ENCODE peak calls at places on chromosomes 5 and 9, in seven cellular contexts. One of them, this sample, is unnamed.

GRCh38 chr5:33808699-33809098 is 83.1 kb downstream of the ADAMTS12 start:
- DNase-seq in left ventricle myocardium inferior: no peak
- DNase-seq in IMR-90: no peak
- DNase-seq in PC-3: no peak
- DNase-seq in CD8-positive, alpha-beta memory T cell: no peak
- DNase-seq in body of pancreas: no peak
- DNase-seq in CD4-positive, alpha-beta T cell: no peak
- DNase-seq in this sample: no peak

GRCh38 chr5:136014049-136014516 is 14.7 kb upstream of the TGFBI start:
- DNase-seq in left ventricle myocardium inferior: no peak
- DNase-seq in IMR-90: no peak
- DNase-seq in PC-3: no peak
- DNase-seq in CD8-positive, alpha-beta memory T cell: no peak
- DNase-seq in body of pancreas: no peak
- DNase-seq in CD4-positive, alpha-beta T cell: no peak
- DNase-seq in this sample: peak

GRCh38 chr9:95907794-95908193 is 32.3 kb downstream of the ERCC6L2 start:
- DNase-seq in left ventricle myocardium inferior: no peak
- DNase-seq in IMR-90: no peak
- DNase-seq in PC-3: no peak
- DNase-seq in CD8-positive, alpha-beta memory T cell: no peak
- DNase-seq in body of pancreas: no peak
- DNase-seq in CD4-positive, alpha-beta T cell: no peak
- DNase-seq in this sample: no peak

GRCh38 chr5:32612134-32612888 is 27.0 kb downstream of the SUB1 start:
- DNase-seq in left ventricle myocardium inferior: no peak
- DNase-seq in IMR-90: peak
- DNase-seq in PC-3: no peak
- DNase-seq in CD8-positive, alpha-beta memory T cell: no peak
- DNase-seq in body of pancreas: no peak
- DNase-seq in CD4-positive, alpha-beta T cell: no peak
- DNase-seq in this sample: no peak

GRCh38 chr9:126650404-126650804 is 36.7 kb downstream of the LMX1B start:
- DNase-seq in left ventricle myocardium inferior: no peak
- DNase-seq in IMR-90: no peak
- DNase-seq in PC-3: no peak
- DNase-seq in CD8-positive, alpha-beta memory T cell: no peak
- DNase-seq in body of pancreas: no peak
- DNase-seq in CD4-positive, alpha-beta T cell: no peak
- DNase-seq in this sample: no peak

GRCh38 chr9:132114102-132114707 is 34.5 kb upstream of the MED27 start:
- DNase-seq in left ventricle myocardium inferior: peak
- DNase-seq in IMR-90: peak
- DNase-seq in PC-3: peak
- DNase-seq in CD8-positive, alpha-beta memory T cell: peak
- DNase-seq in body of pancreas: peak
- DNase-seq in CD4-positive, alpha-beta T cell: peak
- DNase-seq in this sample: peak

GRCh38 chr5:156879665-156880285 is 29.7 kb downstream of the PPP1R2B start:
- DNase-seq in left ventricle myocardium inferior: no peak
- DNase-seq in IMR-90: no peak
- DNase-seq in PC-3: peak
- DNase-seq in CD8-positive, alpha-beta memory T cell: no peak
- DNase-seq in body of pancreas: no peak
- DNase-seq in CD4-positive, alpha-beta T cell: no peak
- DNase-seq in this sample: no peak

GRCh38 chr5:56078675-56079500 is 84.1 kb upstream of the IL6ST start:
- DNase-seq in left ventricle myocardium inferior: peak
- DNase-seq in IMR-90: peak
- DNase-seq in PC-3: no peak
- DNase-seq in CD8-positive, alpha-beta memory T cell: no peak
- DNase-seq in body of pancreas: no peak
- DNase-seq in CD4-positive, alpha-beta T cell: no peak
- DNase-seq in this sample: no peak

GRCh38 chr9:101737705-101738565 is 512 bp downstream of the GRIN3A start:
- DNase-seq in left ventricle myocardium inferior: peak
- DNase-seq in IMR-90: no peak
- DNase-seq in PC-3: no peak
- DNase-seq in CD8-positive, alpha-beta memory T cell: no peak
- DNase-seq in body of pancreas: peak
- DNase-seq in CD4-positive, alpha-beta T cell: no peak
- DNase-seq in this sample: no peak

GRCh38 chr9:132823370-132824144 is 54.5 kb downstream of the AK8 start:
- DNase-seq in left ventricle myocardium inferior: no peak
- DNase-seq in IMR-90: no peak
- DNase-seq in PC-3: no peak
- DNase-seq in CD8-positive, alpha-beta memory T cell: no peak
- DNase-seq in body of pancreas: no peak
- DNase-seq in CD4-positive, alpha-beta T cell: no peak
- DNase-seq in this sample: no peak

GRCh38 chr9:108272350-108272899 is 583.4 kb downstream of the ACTL7B start:
- DNase-seq in left ventricle myocardium inferior: peak
- DNase-seq in IMR-90: peak
- DNase-seq in PC-3: peak
- DNase-seq in CD8-positive, alpha-beta memory T cell: no peak
- DNase-seq in body of pancreas: peak
- DNase-seq in CD4-positive, alpha-beta T cell: no peak
- DNase-seq in this sample: peak

GRCh38 chr9:36625006-36625600 is 52.4 kb downstream of the MELK start:
- DNase-seq in left ventricle myocardium inferior: peak
- DNase-seq in IMR-90: peak
- DNase-seq in PC-3: peak
- DNase-seq in CD8-positive, alpha-beta memory T cell: no peak
- DNase-seq in body of pancreas: peak
- DNase-seq in CD4-positive, alpha-beta T cell: no peak
- DNase-seq in this sample: peak

GRCh38 chr5:169152453-169152852 is 148.5 kb downstream of the SLIT3 start:
- DNase-seq in left ventricle myocardium inferior: no peak
- DNase-seq in IMR-90: no peak
- DNase-seq in PC-3: no peak
- DNase-seq in CD8-positive, alpha-beta memory T cell: no peak
- DNase-seq in body of pancreas: no peak
- DNase-seq in CD4-positive, alpha-beta T cell: no peak
- DNase-seq in this sample: no peak

GRCh38 chr5:169151051-169151805 is 149.7 kb downstream of the SLIT3 start:
- DNase-seq in left ventricle myocardium inferior: no peak
- DNase-seq in IMR-90: no peak
- DNase-seq in PC-3: no peak
- DNase-seq in CD8-positive, alpha-beta memory T cell: no peak
- DNase-seq in body of pancreas: no peak
- DNase-seq in CD4-positive, alpha-beta T cell: no peak
- DNase-seq in this sample: no peak

GRCh38 chr5:169152946-169153345 is 148.0 kb downstream of the SLIT3 start:
- DNase-seq in left ventricle myocardium inferior: no peak
- DNase-seq in IMR-90: no peak
- DNase-seq in PC-3: no peak
- DNase-seq in CD8-positive, alpha-beta memory T cell: no peak
- DNase-seq in body of pancreas: no peak
- DNase-seq in CD4-positive, alpha-beta T cell: no peak
- DNase-seq in this sample: no peak

GRCh38 chr5:169154660-169155059 is 146.3 kb downstream of the SLIT3 start:
- DNase-seq in left ventricle myocardium inferior: no peak
- DNase-seq in IMR-90: no peak
- DNase-seq in PC-3: no peak
- DNase-seq in CD8-positive, alpha-beta memory T cell: no peak
- DNase-seq in body of pancreas: no peak
- DNase-seq in CD4-positive, alpha-beta T cell: no peak
- DNase-seq in this sample: no peak

GRCh38 chr5:169153405-169153804 is 147.5 kb downstream of the SLIT3 start:
- DNase-seq in left ventricle myocardium inferior: no peak
- DNase-seq in IMR-90: no peak
- DNase-seq in PC-3: no peak
- DNase-seq in CD8-positive, alpha-beta memory T cell: no peak
- DNase-seq in body of pancreas: no peak
- DNase-seq in CD4-positive, alpha-beta T cell: no peak
- DNase-seq in this sample: no peak
- H3K27ac ChIP-seq in left ventricle myocardium inferior: no peak
- H3K27ac ChIP-seq in IMR-90: no peak
- H3K27ac ChIP-seq in PC-3: no peak
- H3K27ac ChIP-seq in CD8-positive, alpha-beta memory T cell: no peak
- H3K27ac ChIP-seq in body of pancreas: no peak
- H3K27ac ChIP-seq in CD4-positive, alpha-beta T cell: no peak
- H3K27ac ChIP-seq in this sample: no peak

GRCh38 chr9:7967851-7968250 is 168.3 kb upstream of the DMAC1 start:
- DNase-seq in left ventricle myocardium inferior: no peak
- DNase-seq in IMR-90: no peak
- DNase-seq in PC-3: peak
- DNase-seq in CD8-positive, alpha-beta memory T cell: no peak
- DNase-seq in body of pancreas: no peak
- DNase-seq in CD4-positive, alpha-beta T cell: no peak
- DNase-seq in this sample: peak
- H3K27ac ChIP-seq in left ventricle myocardium inferior: no peak
- H3K27ac ChIP-seq in IMR-90: no peak
- H3K27ac ChIP-seq in PC-3: no peak
- H3K27ac ChIP-seq in CD8-positive, alpha-beta memory T cell: no peak
- H3K27ac ChIP-seq in body of pancreas: no peak
- H3K27ac ChIP-seq in CD4-positive, alpha-beta T cell: no peak
- H3K27ac ChIP-seq in this sample: no peak

GRCh38 chr5:177329883-177330282 is 18.2 kb upstream of the MXD3 start:
- DNase-seq in left ventricle myocardium inferior: peak
- DNase-seq in IMR-90: no peak
- DNase-seq in PC-3: no peak
- DNase-seq in CD8-positive, alpha-beta memory T cell: no peak
- DNase-seq in body of pancreas: peak
- DNase-seq in CD4-positive, alpha-beta T cell: no peak
- DNase-seq in this sample: no peak

GRCh38 chr5:177320879-177321278 is 9.2 kb upstream of the MXD3 start:
- DNase-seq in left ventricle myocardium inferior: no peak
- DNase-seq in IMR-90: no peak
- DNase-seq in PC-3: no peak
- DNase-seq in CD8-positive, alpha-beta memory T cell: no peak
- DNase-seq in body of pancreas: no peak
- DNase-seq in CD4-positive, alpha-beta T cell: no peak
- DNase-seq in this sample: no peak

GRCh38 chr5:177328545-177329231 is 17.0 kb upstream of the MXD3 start:
- DNase-seq in left ventricle myocardium inferior: peak
- DNase-seq in IMR-90: no peak
- DNase-seq in PC-3: no peak
- DNase-seq in CD8-positive, alpha-beta memory T cell: no peak
- DNase-seq in body of pancreas: no peak
- DNase-seq in CD4-positive, alpha-beta T cell: no peak
- DNase-seq in this sample: no peak

GRCh38 chr5:177327539-177328522 is 16.1 kb upstream of the MXD3 start:
- DNase-seq in left ventricle myocardium inferior: peak
- DNase-seq in IMR-90: peak
- DNase-seq in PC-3: peak
- DNase-seq in CD8-positive, alpha-beta memory T cell: no peak
- DNase-seq in body of pancreas: peak
- DNase-seq in CD4-positive, alpha-beta T cell: no peak
- DNase-seq in this sample: no peak

DNA sequence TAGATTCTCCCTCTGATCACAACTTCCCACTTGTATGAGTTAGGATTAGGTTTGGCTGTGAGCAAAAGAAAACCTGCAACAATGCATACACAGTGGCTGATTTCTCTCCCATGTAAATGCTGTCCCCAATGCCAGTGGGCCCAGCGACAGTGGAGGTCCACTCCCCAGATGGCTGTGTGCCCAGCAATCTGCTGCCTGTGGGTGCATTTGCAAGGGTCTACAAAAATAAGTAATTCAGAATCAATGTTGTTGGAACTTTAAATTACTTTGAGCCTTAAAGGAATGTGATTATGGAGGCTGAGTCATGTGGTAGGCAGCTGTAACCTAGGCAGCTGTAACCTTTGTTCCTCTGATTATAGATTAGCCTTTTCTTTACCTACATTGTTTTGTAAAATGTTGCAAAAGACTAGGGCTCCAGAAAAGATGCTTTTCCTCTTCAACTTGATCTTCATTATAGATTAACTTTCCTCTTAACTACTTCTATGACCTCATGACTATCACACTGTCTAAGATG is 14.2 kb upstream of the MXD3 start:
- DNase-seq in left ventricle myocardium inferior: no peak
- DNase-seq in IMR-90: no peak
- DNase-seq in PC-3: peak
- DNase-seq in CD8-positive, alpha-beta memory T cell: no peak
- DNase-seq in body of pancreas: peak
- DNase-seq in CD4-positive, alpha-beta T cell: no peak
- DNase-seq in this sample: no peak
- H3K27ac ChIP-seq in left ventricle myocardium inferior: no peak
- H3K27ac ChIP-seq in IMR-90: no peak
- H3K27ac ChIP-seq in PC-3: no peak
- H3K27ac ChIP-seq in CD8-positive, alpha-beta memory T cell: no peak
- H3K27ac ChIP-seq in body of pancreas: peak
- H3K27ac ChIP-seq in CD4-positive, alpha-beta T cell: no peak
- H3K27ac ChIP-seq in this sample: no peak

GRCh38 chr5:106195679-106196078 is 1475.1 kb downstream of the EFNA5 start:
- DNase-seq in left ventricle myocardium inferior: no peak
- DNase-seq in IMR-90: no peak
- DNase-seq in PC-3: no peak
- DNase-seq in CD8-positive, alpha-beta memory T cell: no peak
- DNase-seq in body of pancreas: no peak
- DNase-seq in CD4-positive, alpha-beta T cell: no peak
- DNase-seq in this sample: no peak
- H3K27ac ChIP-seq in left ventricle myocardium inferior: no peak
- H3K27ac ChIP-seq in IMR-90: no peak
- H3K27ac ChIP-seq in PC-3: no peak
- H3K27ac ChIP-seq in CD8-positive, alpha-beta memory T cell: no peak
- H3K27ac ChIP-seq in body of pancreas: no peak
- H3K27ac ChIP-seq in CD4-positive, alpha-beta T cell: no peak
- H3K27ac ChIP-seq in this sample: no peak